ENCODE peak calls at places on chromosomes 6 and 20, in six cellular contexts. One of them, this sample, is unnamed.

GRCh38 chr6:149701699-149702098 is 16.2 kb downstream of the LATS1 start:
- DNase-seq in ascending aorta: no peak
- DNase-seq in posterior cingulate gyrus: no peak
- DNase-seq in T1000: no peak
- DNase-seq in stimulated activated naive CD8-positive, alpha-beta T cell treated with anti-CD3 and anti-CD28 coated beads, Interleukin-15, Interleukin-2, amounts not matched to agents 100 U/mL and 50 U/mL, for 24 hours: no peak
- DNase-seq in effector CD4-positive, alpha-beta T cell: no peak
- DNase-seq in this sample: no peak

GRCh38 chr6:56752009-56752408 is 109.3 kb upstream of the DST start:
- DNase-seq in stimulated activated naive CD8-positive, alpha-beta T cell treated with anti-CD3 and anti-CD28 coated beads, Interleukin-15, Interleukin-2, amounts not matched to agents 100 U/mL and 50 U/mL, for 24 hours: no peak
- DNase-seq in effector CD4-positive, alpha-beta T cell: no peak
- DNase-seq in ascending aorta: no peak
- DNase-seq in posterior cingulate gyrus: no peak
- DNase-seq in T1000: no peak
- DNase-seq in this sample: no peak

GRCh38 chr6:136921936-136922679 is at the start of gene SLC35D3:
- DNase-seq in T1000: no peak
- DNase-seq in ascending aorta: no peak
- DNase-seq in stimulated activated naive CD8-positive, alpha-beta T cell treated with anti-CD3 and anti-CD28 coated beads, Interleukin-15, Interleukin-2, amounts not matched to agents 100 U/mL and 50 U/mL, for 24 hours: peak; percentile 21
- DNase-seq in effector CD4-positive, alpha-beta T cell: no peak
- DNase-seq in posterior cingulate gyrus: peak; percentile 81
- DNase-seq in this sample: peak; percentile 93

GRCh38 chr20:36093025-36093803 is 61.3 kb upstream of the EPB41L1 start:
- DNase-seq in T1000: no peak
- DNase-seq in posterior cingulate gyrus: peak; percentile 94
- DNase-seq in effector CD4-positive, alpha-beta T cell: no peak
- DNase-seq in stimulated activated naive CD8-positive, alpha-beta T cell treated with anti-CD3 and anti-CD28 coated beads, Interleukin-15, Interleukin-2, amounts not matched to agents 100 U/mL and 50 U/mL, for 24 hours: peak; percentile 37
- DNase-seq in ascending aorta: peak; percentile 79
- DNase-seq in this sample: no peak

GRCh38 chr6:129598244-129599187 is 111.5 kb downstream of the ARHGAP18 start:
- DNase-seq in ascending aorta: no peak
- DNase-seq in T1000: no peak
- DNase-seq in posterior cingulate gyrus: no peak
- DNase-seq in effector CD4-positive, alpha-beta T cell: no peak
- DNase-seq in stimulated activated naive CD8-positive, alpha-beta T cell treated with anti-CD3 and anti-CD28 coated beads, Interleukin-15, Interleukin-2, amounts not matched to agents 100 U/mL and 50 U/mL, for 24 hours: no peak
- DNase-seq in this sample: no peak

GRCh38 chr6:122845916-122846632 is 57.0 kb downstream of the SMPDL3A start:
- DNase-seq in T1000: no peak
- DNase-seq in stimulated activated naive CD8-positive, alpha-beta T cell treated with anti-CD3 and anti-CD28 coated beads, Interleukin-15, Interleukin-2, amounts not matched to agents 100 U/mL and 50 U/mL, for 24 hours: no peak
- DNase-seq in ascending aorta: no peak
- DNase-seq in posterior cingulate gyrus: no peak
- DNase-seq in effector CD4-positive, alpha-beta T cell: no peak
- DNase-seq in this sample: peak; percentile 67

GRCh38 chr20:38602185-38602581 is 574 bp downstream of the ARHGAP40 start:
- DNase-seq in ascending aorta: no peak
- DNase-seq in stimulated activated naive CD8-positive, alpha-beta T cell treated with anti-CD3 and anti-CD28 coated beads, Interleukin-15, Interleukin-2, amounts not matched to agents 100 U/mL and 50 U/mL, for 24 hours: no peak
- DNase-seq in posterior cingulate gyrus: no peak
- DNase-seq in effector CD4-positive, alpha-beta T cell: no peak
- DNase-seq in T1000: no peak
- DNase-seq in this sample: no peak

GRCh38 chr6:4774715-4775590 is 1.3 kb upstream of the CDYL start:
- DNase-seq in ascending aorta: peak; percentile 74
- DNase-seq in effector CD4-positive, alpha-beta T cell: peak; percentile 7
- DNase-seq in stimulated activated naive CD8-positive, alpha-beta T cell treated with anti-CD3 and anti-CD28 coated beads, Interleukin-15, Interleukin-2, amounts not matched to agents 100 U/mL and 50 U/mL, for 24 hours: peak; percentile 29
- DNase-seq in posterior cingulate gyrus: peak; percentile 83
- DNase-seq in T1000: no peak
- DNase-seq in this sample: peak; percentile 76

GRCh38 chr20:15012551-15012950 is 675.1 kb upstream of the FLRT3 start:
- DNase-seq in posterior cingulate gyrus: no peak
- DNase-seq in effector CD4-positive, alpha-beta T cell: no peak
- DNase-seq in ascending aorta: no peak
- DNase-seq in T1000: no peak
- DNase-seq in stimulated activated naive CD8-positive, alpha-beta T cell treated with anti-CD3 and anti-CD28 coated beads, Interleukin-15, Interleukin-2, amounts not matched to agents 100 U/mL and 50 U/mL, for 24 hours: no peak
- DNase-seq in this sample: no peak

GRCh38 chr20:48807586-48808381 is 20.0 kb downstream of the PREX1 start:
- DNase-seq in effector CD4-positive, alpha-beta T cell: no peak
- DNase-seq in posterior cingulate gyrus: peak; percentile 94
- DNase-seq in stimulated activated naive CD8-positive, alpha-beta T cell treated with anti-CD3 and anti-CD28 coated beads, Interleukin-15, Interleukin-2, amounts not matched to agents 100 U/mL and 50 U/mL, for 24 hours: no peak
- DNase-seq in ascending aorta: peak; percentile 83
- DNase-seq in T1000: no peak
- DNase-seq in this sample: no peak

GRCh38 chr20:55417797-55418196 is 587.5 kb downstream of the CBLN4 start:
- DNase-seq in effector CD4-positive, alpha-beta T cell: no peak
- DNase-seq in posterior cingulate gyrus: no peak
- DNase-seq in stimulated activated naive CD8-positive, alpha-beta T cell treated with anti-CD3 and anti-CD28 coated beads, Interleukin-15, Interleukin-2, amounts not matched to agents 100 U/mL and 50 U/mL, for 24 hours: no peak
- DNase-seq in ascending aorta: no peak
- DNase-seq in T1000: no peak
- DNase-seq in this sample: no peak

GRCh38 chr6:71228461-71229041 is 60.1 kb upstream of the OGFRL1 start:
- DNase-seq in ascending aorta: no peak
- DNase-seq in T1000: no peak
- DNase-seq in stimulated activated naive CD8-positive, alpha-beta T cell treated with anti-CD3 and anti-CD28 coated beads, Interleukin-15, Interleukin-2, amounts not matched to agents 100 U/mL and 50 U/mL, for 24 hours: no peak
- DNase-seq in posterior cingulate gyrus: no peak
- DNase-seq in effector CD4-positive, alpha-beta T cell: no peak
- DNase-seq in this sample: no peak

GRCh38 chr20:20199338-20200160 is 147.2 kb downstream of the CFAP61 start:
- DNase-seq in posterior cingulate gyrus: no peak
- DNase-seq in ascending aorta: no peak
- DNase-seq in stimulated activated naive CD8-positive, alpha-beta T cell treated with anti-CD3 and anti-CD28 coated beads, Interleukin-15, Interleukin-2, amounts not matched to agents 100 U/mL and 50 U/mL, for 24 hours: no peak
- DNase-seq in T1000: no peak
- DNase-seq in effector CD4-positive, alpha-beta T cell: no peak
- DNase-seq in this sample: no peak

GRCh38 chr6:134363323-134364039 is 45.6 kb upstream of the SGK1 start:
- DNase-seq in effector CD4-positive, alpha-beta T cell: no peak
- DNase-seq in ascending aorta: no peak
- DNase-seq in posterior cingulate gyrus: no peak
- DNase-seq in T1000: peak; percentile 48
- DNase-seq in stimulated activated naive CD8-positive, alpha-beta T cell treated with anti-CD3 and anti-CD28 coated beads, Interleukin-15, Interleukin-2, amounts not matched to agents 100 U/mL and 50 U/mL, for 24 hours: no peak
- DNase-seq in this sample: peak; percentile 93

GRCh38 chr6:122803056-122803695 is 14.1 kb downstream of the SMPDL3A start:
- DNase-seq in stimulated activated naive CD8-positive, alpha-beta T cell treated with anti-CD3 and anti-CD28 coated beads, Interleukin-15, Interleukin-2, amounts not matched to agents 100 U/mL and 50 U/mL, for 24 hours: no peak
- DNase-seq in effector CD4-positive, alpha-beta T cell: no peak
- DNase-seq in T1000: no peak
- DNase-seq in ascending aorta: no peak
- DNase-seq in posterior cingulate gyrus: no peak
- DNase-seq in this sample: no peak

GRCh38 chr20:13638162-13638495 is 603 bp downstream of the TASP1 start:
- DNase-seq in effector CD4-positive, alpha-beta T cell: no peak
- DNase-seq in stimulated activated naive CD8-positive, alpha-beta T cell treated with anti-CD3 and anti-CD28 coated beads, Interleukin-15, Interleukin-2, amounts not matched to agents 100 U/mL and 50 U/mL, for 24 hours: no peak
- DNase-seq in ascending aorta: no peak
- DNase-seq in T1000: no peak
- DNase-seq in posterior cingulate gyrus: no peak
- DNase-seq in this sample: no peak

GRCh38 chr20:10376271-10377075 is 57.5 kb downstream of the MKKS start:
- DNase-seq in stimulated activated naive CD8-positive, alpha-beta T cell treated with anti-CD3 and anti-CD28 coated beads, Interleukin-15, Interleukin-2, amounts not matched to agents 100 U/mL and 50 U/mL, for 24 hours: no peak
- DNase-seq in T1000: no peak
- DNase-seq in effector CD4-positive, alpha-beta T cell: no peak
- DNase-seq in posterior cingulate gyrus: no peak
- DNase-seq in ascending aorta: no peak
- DNase-seq in this sample: peak; percentile 15

GRCh38 chr6:72624557-72625160 is 2.8 kb downstream of the KCNQ5 start:
- DNase-seq in effector CD4-positive, alpha-beta T cell: no peak
- DNase-seq in ascending aorta: no peak
- DNase-seq in posterior cingulate gyrus: no peak
- DNase-seq in T1000: no peak
- DNase-seq in stimulated activated naive CD8-positive, alpha-beta T cell treated with anti-CD3 and anti-CD28 coated beads, Interleukin-15, Interleukin-2, amounts not matched to agents 100 U/mL and 50 U/mL, for 24 hours: no peak
- DNase-seq in this sample: peak; percentile 74

GRCh38 chr6:66396549-66396948 is 689.5 kb upstream of the EYS start:
- DNase-seq in T1000: no peak
- DNase-seq in stimulated activated naive CD8-positive, alpha-beta T cell treated with anti-CD3 and anti-CD28 coated beads, Interleukin-15, Interleukin-2, amounts not matched to agents 100 U/mL and 50 U/mL, for 24 hours: no peak
- DNase-seq in effector CD4-positive, alpha-beta T cell: no peak
- DNase-seq in posterior cingulate gyrus: peak; percentile 64
- DNase-seq in ascending aorta: no peak
- DNase-seq in this sample: no peak

GRCh38 chr20:577167-577791 is 32.8 kb downstream of the TCF15 start:
- DNase-seq in posterior cingulate gyrus: peak; percentile 57
- DNase-seq in ascending aorta: no peak
- DNase-seq in stimulated activated naive CD8-positive, alpha-beta T cell treated with anti-CD3 and anti-CD28 coated beads, Interleukin-15, Interleukin-2, amounts not matched to agents 100 U/mL and 50 U/mL, for 24 hours: no peak
- DNase-seq in effector CD4-positive, alpha-beta T cell: no peak
- DNase-seq in T1000: no peak
- DNase-seq in this sample: no peak

GRCh38 chr6:110188791-110189190 is 8.6 kb downstream of the CDC40 start:
- DNase-seq in posterior cingulate gyrus: no peak
- DNase-seq in stimulated activated naive CD8-positive, alpha-beta T cell treated with anti-CD3 and anti-CD28 coated beads, Interleukin-15, Interleukin-2, amounts not matched to agents 100 U/mL and 50 U/mL, for 24 hours: no peak
- DNase-seq in T1000: no peak
- DNase-seq in ascending aorta: no peak
- DNase-seq in effector CD4-positive, alpha-beta T cell: no peak
- DNase-seq in this sample: peak; percentile 11

GRCh38 chr6:136696783-136697364 is 95.4 kb downstream of the MAP3K5 start:
- DNase-seq in stimulated activated naive CD8-positive, alpha-beta T cell treated with anti-CD3 and anti-CD28 coated beads, Interleukin-15, Interleukin-2, amounts not matched to agents 100 U/mL and 50 U/mL, for 24 hours: no peak
- DNase-seq in T1000: no peak
- DNase-seq in effector CD4-positive, alpha-beta T cell: no peak
- DNase-seq in posterior cingulate gyrus: no peak
- DNase-seq in ascending aorta: no peak
- DNase-seq in this sample: no peak

GRCh38 chr20:64133951-64134407 is 26.6 kb upstream of the NPBWR2 start:
- DNase-seq in effector CD4-positive, alpha-beta T cell: no peak
- DNase-seq in ascending aorta: peak; percentile 40
- DNase-seq in T1000: no peak
- DNase-seq in posterior cingulate gyrus: peak; percentile 63
- DNase-seq in stimulated activated naive CD8-positive, alpha-beta T cell treated with anti-CD3 and anti-CD28 coated beads, Interleukin-15, Interleukin-2, amounts not matched to agents 100 U/mL and 50 U/mL, for 24 hours: no peak
- DNase-seq in this sample: peak; percentile 70

GRCh38 chr20:34083137-34083536 is 28.9 kb downstream of the EIF2S2 start:
- DNase-seq in effector CD4-positive, alpha-beta T cell: no peak
- DNase-seq in ascending aorta: peak; percentile 85
- DNase-seq in posterior cingulate gyrus: peak; percentile 83
- DNase-seq in T1000: peak; percentile 67
- DNase-seq in stimulated activated naive CD8-positive, alpha-beta T cell treated with anti-CD3 and anti-CD28 coated beads, Interleukin-15, Interleukin-2, amounts not matched to agents 100 U/mL and 50 U/mL, for 24 hours: no peak
- DNase-seq in this sample: peak; percentile 99

GRCh38 chr20:36105731-36106226 is 48.8 kb upstream of the EPB41L1 start:
- DNase-seq in effector CD4-positive, alpha-beta T cell: no peak
- DNase-seq in ascending aorta: no peak
- DNase-seq in T1000: no peak
- DNase-seq in posterior cingulate gyrus: peak; percentile 73
- DNase-seq in stimulated activated naive CD8-positive, alpha-beta T cell treated with anti-CD3 and anti-CD28 coated beads, Interleukin-15, Interleukin-2, amounts not matched to agents 100 U/mL and 50 U/mL, for 24 hours: no peak
- DNase-seq in this sample: no peak

GRCh38 chr6:34190504-34191122 is 44.7 kb upstream of the GRM4 start:
- DNase-seq in ascending aorta: peak; percentile 39
- DNase-seq in stimulated activated naive CD8-positive, alpha-beta T cell treated with anti-CD3 and anti-CD28 coated beads, Interleukin-15, Interleukin-2, amounts not matched to agents 100 U/mL and 50 U/mL, for 24 hours: no peak
- DNase-seq in posterior cingulate gyrus: no peak
- DNase-seq in T1000: no peak
- DNase-seq in effector CD4-positive, alpha-beta T cell: no peak
- DNase-seq in this sample: no peak

GRCh38 chr6:125904871-125905270 is 51.7 kb upstream of the HINT3 start:
- DNase-seq in posterior cingulate gyrus: no peak
- DNase-seq in effector CD4-positive, alpha-beta T cell: no peak
- DNase-seq in T1000: peak; percentile 22
- DNase-seq in ascending aorta: no peak
- DNase-seq in stimulated activated naive CD8-positive, alpha-beta T cell treated with anti-CD3 and anti-CD28 coated beads, Interleukin-15, Interleukin-2, amounts not matched to agents 100 U/mL and 50 U/mL, for 24 hours: peak; percentile 56
- DNase-seq in this sample: peak; percentile 66

GRCh38 chr20:56517641-56518040 is 6.9 kb upstream of the FAM209A start:
- DNase-seq in stimulated activated naive CD8-positive, alpha-beta T cell treated with anti-CD3 and anti-CD28 coated beads, Interleukin-15, Interleukin-2, amounts not matched to agents 100 U/mL and 50 U/mL, for 24 hours: no peak
- DNase-seq in posterior cingulate gyrus: no peak
- DNase-seq in ascending aorta: peak; percentile 21
- DNase-seq in effector CD4-positive, alpha-beta T cell: no peak
- DNase-seq in T1000: no peak
- DNase-seq in this sample: no peak

GRCh38 chr20:13809855-13810254 is 25.0 kb downstream of the NDUFAF5 start:
- DNase-seq in T1000: no peak
- DNase-seq in stimulated activated naive CD8-positive, alpha-beta T cell treated with anti-CD3 and anti-CD28 coated beads, Interleukin-15, Interleukin-2, amounts not matched to agents 100 U/mL and 50 U/mL, for 24 hours: no peak
- DNase-seq in ascending aorta: no peak
- DNase-seq in effector CD4-positive, alpha-beta T cell: no peak
- DNase-seq in posterior cingulate gyrus: no peak
- DNase-seq in this sample: no peak

GRCh38 chr20:38680492-38681118 is 43.7 kb upstream of the SLC32A1 start:
- DNase-seq in T1000: no peak
- DNase-seq in effector CD4-positive, alpha-beta T cell: no peak
- DNase-seq in stimulated activated naive CD8-positive, alpha-beta T cell treated with anti-CD3 and anti-CD28 coated beads, Interleukin-15, Interleukin-2, amounts not matched to agents 100 U/mL and 50 U/mL, for 24 hours: peak; percentile 30
- DNase-seq in ascending aorta: no peak
- DNase-seq in posterior cingulate gyrus: no peak
- DNase-seq in this sample: no peak

GRCh38 chr6:7431241-7431593 is 41.6 kb downstream of the RIOK1 start:
- DNase-seq in effector CD4-positive, alpha-beta T cell: no peak
- DNase-seq in T1000: no peak
- DNase-seq in stimulated activated naive CD8-positive, alpha-beta T cell treated with anti-CD3 and anti-CD28 coated beads, Interleukin-15, Interleukin-2, amounts not matched to agents 100 U/mL and 50 U/mL, for 24 hours: no peak
- DNase-seq in posterior cingulate gyrus: no peak
- DNase-seq in ascending aorta: no peak
- DNase-seq in this sample: no peak

GRCh38 chr20:39829713-39830112 is 859.3 kb downstream of the MAFB start:
- DNase-seq in T1000: no peak
- DNase-seq in ascending aorta: no peak
- DNase-seq in posterior cingulate gyrus: no peak
- DNase-seq in effector CD4-positive, alpha-beta T cell: no peak
- DNase-seq in stimulated activated naive CD8-positive, alpha-beta T cell treated with anti-CD3 and anti-CD28 coated beads, Interleukin-15, Interleukin-2, amounts not matched to agents 100 U/mL and 50 U/mL, for 24 hours: peak; percentile 4
- DNase-seq in this sample: no peak

GRCh38 chr6:125046107-125046925 is 84.1 kb downstream of the RNF217 start:
- DNase-seq in posterior cingulate gyrus: no peak
- DNase-seq in stimulated activated naive CD8-positive, alpha-beta T cell treated with anti-CD3 and anti-CD28 coated beads, Interleukin-15, Interleukin-2, amounts not matched to agents 100 U/mL and 50 U/mL, for 24 hours: no peak
- DNase-seq in ascending aorta: no peak
- DNase-seq in T1000: peak; percentile 54
- DNase-seq in effector CD4-positive, alpha-beta T cell: no peak
- DNase-seq in this sample: no peak

GRCh38 chr6:105678516-105678915 is 275.6 kb upstream of the PREP start:
- DNase-seq in posterior cingulate gyrus: no peak
- DNase-seq in ascending aorta: no peak
- DNase-seq in stimulated activated naive CD8-positive, alpha-beta T cell treated with anti-CD3 and anti-CD28 coated beads, Interleukin-15, Interleukin-2, amounts not matched to agents 100 U/mL and 50 U/mL, for 24 hours: no peak
- DNase-seq in T1000: no peak
- DNase-seq in effector CD4-positive, alpha-beta T cell: no peak
- DNase-seq in this sample: no peak

GRCh38 chr20:43833511-43834395 is 80.9 kb upstream of the TOX2 start:
- DNase-seq in ascending aorta: no peak
- DNase-seq in effector CD4-positive, alpha-beta T cell: no peak
- DNase-seq in stimulated activated naive CD8-positive, alpha-beta T cell treated with anti-CD3 and anti-CD28 coated beads, Interleukin-15, Interleukin-2, amounts not matched to agents 100 U/mL and 50 U/mL, for 24 hours: no peak
- DNase-seq in posterior cingulate gyrus: peak; percentile 31
- DNase-seq in T1000: no peak
- DNase-seq in this sample: no peak

GRCh38 chr6:108115598-108116058 is 41.1 kb upstream of the OSTM1 start:
- DNase-seq in posterior cingulate gyrus: no peak
- DNase-seq in effector CD4-positive, alpha-beta T cell: no peak
- DNase-seq in stimulated activated naive CD8-positive, alpha-beta T cell treated with anti-CD3 and anti-CD28 coated beads, Interleukin-15, Interleukin-2, amounts not matched to agents 100 U/mL and 50 U/mL, for 24 hours: peak; percentile 31
- DNase-seq in T1000: no peak
- DNase-seq in ascending aorta: no peak
- DNase-seq in this sample: peak; percentile 91